ENCODE peak calls at places on chromosomes 6 and 20, in seven cellular contexts. D is GM23248, N is K562, A is GM23338, J is A673, U is mammary epithelial cell, K is PC-9. E is an unnamed sample.

GRCh38 chr6:84350397-84350796 is 123.0 kb upstream of the CEP162 start:
- DNase-seq in D (peak), N (no peak), A (no peak), J (no peak), U (no peak), K (no peak), E (no peak)

GRCh38 chr6:151497935-151498726 is 4.3 kb downstream of the CCDC170 start:
- DNase-seq in D (peak), N (no peak), A (peak), J (no peak), U (peak), K (no peak), E (no peak)

GRCh38 chr20:11373391-11373790 is 544.3 kb upstream of the BTBD3 start:
- DNase-seq in D (no peak), N (no peak), A (no peak), J (no peak), U (no peak), K (no peak), E (no peak)

GRCh38 chr20:46175127-46175494 is 57.0 kb downstream of the CD40 start:
- DNase-seq in D (no peak), N (no peak), A (no peak), J (no peak), U (no peak), K (no peak), E (no peak)

GRCh38 chr6:133889557-133890301 is 816 bp downstream of the TCF21 start:
- DNase-seq in D (peak), N (no peak), A (peak), J (no peak), U (no peak), K (no peak), E (no peak)

GRCh38 chr6:158039571-158040050 is 57.9 kb downstream of the SYNJ2 start:
- DNase-seq in D (no peak), N (no peak), A (no peak), J (no peak), U (no peak), K (peak), E (no peak)

GRCh38 chr6:77425676-77426075 is 37.6 kb downstream of the HTR1B start:
- DNase-seq in D (peak), N (no peak), A (no peak), J (no peak), U (no peak), K (no peak), E (no peak)

GRCh38 chr6:44305200-44305725 is 7.9 kb downstream of the AARS2 start:
- DNase-seq in D (no peak), N (no peak), A (no peak), J (no peak), U (no peak), K (no peak), E (no peak)

GRCh38 chr20:62136283-62137091 is 6.7 kb downstream of the PSMA7 start:
- DNase-seq in D (peak), N (no peak), A (peak), J (peak), U (peak), K (peak), E (peak)

GRCh38 chr6:24549674-24550418 is 55.1 kb downstream of the ALDH5A1 start:
- DNase-seq in D (no peak), N (no peak), A (no peak), J (no peak), U (no peak), K (peak), E (no peak)

GRCh38 chr6:33990061-33990541 is 155.8 kb downstream of the GRM4 start:
- DNase-seq in D (no peak), N (no peak), A (no peak), J (no peak), U (no peak), K (no peak), E (no peak)

GRCh38 chr6:39152247-39152646 is 37.3 kb upstream of the SAYSD1 start:
- DNase-seq in D (no peak), N (no peak), A (no peak), J (no peak), U (no peak), K (no peak), E (no peak)

GRCh38 chr6:2765896-2766766 is 938 bp downstream of the WRNIP1 start:
- DNase-seq in D (peak), N (peak), A (peak), J (peak), U (peak), K (no peak), E (no peak)

GRCh38 chr20:3313681-3314080 is 74.7 kb upstream of the SLC4A11 start:
- DNase-seq in D (peak), N (no peak), A (no peak), J (no peak), U (no peak), K (no peak), E (no peak)

GRCh38 chr6:134031696-134032255 is 20.6 kb downstream of the SLC2A12 start:
- DNase-seq in D (peak), N (no peak), A (no peak), J (no peak), U (peak), K (no peak), E (no peak)

DNA sequence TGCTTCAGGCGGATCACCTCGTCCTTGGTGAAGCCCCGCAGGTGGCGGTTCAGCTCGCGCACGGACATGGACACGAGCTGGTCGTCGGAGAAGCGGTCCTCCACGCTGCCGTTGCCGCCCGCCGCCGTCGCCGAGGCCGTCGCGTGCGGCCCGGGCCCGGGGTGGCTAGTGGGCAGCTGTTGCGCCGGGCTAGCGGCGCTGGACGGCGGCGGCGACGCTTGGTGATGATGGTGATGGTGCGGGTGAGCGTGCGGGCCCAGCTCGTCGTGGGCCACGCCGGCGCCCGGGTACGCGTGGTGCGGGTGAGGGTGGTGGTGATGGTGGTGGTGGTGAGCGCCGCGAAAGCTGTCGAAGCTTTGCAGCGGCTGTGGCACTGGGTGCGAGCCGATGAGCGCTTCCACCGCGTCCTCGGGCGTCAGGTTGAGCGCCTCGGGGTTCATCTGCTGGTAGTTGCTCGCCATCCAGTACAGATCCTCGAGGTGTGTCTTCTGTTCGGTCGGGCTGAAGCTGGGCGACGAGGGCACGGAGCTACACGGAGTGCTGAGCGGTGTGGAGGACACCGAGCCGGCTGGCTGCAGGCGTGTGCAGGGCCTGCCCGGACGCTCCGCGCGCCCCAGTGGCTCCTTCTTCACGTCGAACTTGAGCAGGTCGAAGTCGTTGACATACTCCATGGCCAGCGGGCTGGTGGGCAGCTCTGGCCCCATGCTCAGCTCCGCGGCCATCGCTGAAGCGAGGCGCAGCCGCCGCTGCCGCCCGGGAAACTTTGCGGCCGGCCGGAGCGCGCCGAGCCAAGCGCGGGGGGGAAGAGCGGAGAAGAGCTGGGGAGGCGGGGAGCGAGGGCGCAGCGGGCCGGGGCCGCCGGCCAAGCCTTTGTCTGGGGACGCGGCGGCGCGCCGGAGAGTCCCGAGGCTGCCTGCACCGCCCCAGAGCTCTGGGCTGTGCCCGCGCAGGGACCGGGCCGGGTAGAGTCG is 622 bp downstream of the MAFB start:
- DNase-seq in D (peak), N (no peak), A (no peak), J (peak), U (no peak), K (no peak), E (no peak)
- TF ChIP-seq EZH2 in D (no peak), N (no peak), A (peak), J (no peak), U (no peak), K (no peak), E (no peak)

GRCh38 chr20:20227013-20227571 is 140.8 kb upstream of the INSM1 start:
- DNase-seq in D (peak), N (no peak), A (no peak), J (no peak), U (no peak), K (no peak), E (no peak)

GRCh38 chr20:20226554-20226953 is 141.3 kb upstream of the INSM1 start:
- DNase-seq in D (no peak), N (no peak), A (no peak), J (no peak), U (no peak), K (no peak), E (no peak)

GRCh38 chr20:20230741-20231140 is 137.2 kb upstream of the INSM1 start:
- DNase-seq in D (no peak), N (no peak), A (no peak), J (no peak), U (no peak), K (no peak), E (no peak)

GRCh38 chr20:20229595-20229994 is 138.3 kb upstream of the INSM1 start:
- DNase-seq in D (peak), N (no peak), A (no peak), J (no peak), U (peak), K (no peak), E (no peak)

DNA sequence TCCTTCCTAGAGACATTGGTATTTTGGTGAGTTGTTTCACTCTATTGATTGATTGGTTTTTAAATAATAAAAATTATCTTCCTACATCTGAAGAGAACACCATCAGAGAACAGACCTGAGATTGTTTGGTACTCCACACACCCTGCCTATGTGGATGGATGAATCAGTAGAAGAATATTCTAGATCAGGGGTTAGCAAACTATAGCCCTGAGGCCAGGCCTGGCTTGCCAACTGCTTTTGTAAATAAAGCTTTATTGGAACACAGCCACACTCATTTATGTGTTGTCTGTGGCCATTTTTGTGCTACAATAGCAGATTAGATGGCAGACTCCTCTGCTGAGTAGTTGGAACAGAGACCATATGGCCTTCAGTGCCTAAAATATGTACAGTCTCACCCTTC is 139.6 kb upstream of the INSM1 start:
- DNase-seq in D (no peak), N (no peak), A (no peak), J (no peak), U (peak), K (no peak), E (no peak)
- TF ChIP-seq EZH2 in D (no peak), N (no peak), A (no peak), J (no peak), U (no peak), K (no peak), E (no peak)

GRCh38 chr20:24166127-24166389 is 177.5 kb upstream of the GGTLC1 start:
- DNase-seq in D (no peak), N (no peak), A (peak), J (no peak), U (no peak), K (no peak), E (no peak)

GRCh38 chr20:24164360-24164759 is 175.8 kb upstream of the GGTLC1 start:
- DNase-seq in D (peak), N (peak), A (peak), J (peak), U (peak), K (no peak), E (no peak)

GRCh38 chr20:24166412-24166811 is 177.8 kb upstream of the GGTLC1 start:
- DNase-seq in D (no peak), N (no peak), A (no peak), J (no peak), U (no peak), K (no peak), E (no peak)

GRCh38 chr20:24163501-24163900 is 174.9 kb upstream of the GGTLC1 start:
- DNase-seq in D (peak), N (no peak), A (no peak), J (no peak), U (peak), K (no peak), E (no peak)

DNA sequence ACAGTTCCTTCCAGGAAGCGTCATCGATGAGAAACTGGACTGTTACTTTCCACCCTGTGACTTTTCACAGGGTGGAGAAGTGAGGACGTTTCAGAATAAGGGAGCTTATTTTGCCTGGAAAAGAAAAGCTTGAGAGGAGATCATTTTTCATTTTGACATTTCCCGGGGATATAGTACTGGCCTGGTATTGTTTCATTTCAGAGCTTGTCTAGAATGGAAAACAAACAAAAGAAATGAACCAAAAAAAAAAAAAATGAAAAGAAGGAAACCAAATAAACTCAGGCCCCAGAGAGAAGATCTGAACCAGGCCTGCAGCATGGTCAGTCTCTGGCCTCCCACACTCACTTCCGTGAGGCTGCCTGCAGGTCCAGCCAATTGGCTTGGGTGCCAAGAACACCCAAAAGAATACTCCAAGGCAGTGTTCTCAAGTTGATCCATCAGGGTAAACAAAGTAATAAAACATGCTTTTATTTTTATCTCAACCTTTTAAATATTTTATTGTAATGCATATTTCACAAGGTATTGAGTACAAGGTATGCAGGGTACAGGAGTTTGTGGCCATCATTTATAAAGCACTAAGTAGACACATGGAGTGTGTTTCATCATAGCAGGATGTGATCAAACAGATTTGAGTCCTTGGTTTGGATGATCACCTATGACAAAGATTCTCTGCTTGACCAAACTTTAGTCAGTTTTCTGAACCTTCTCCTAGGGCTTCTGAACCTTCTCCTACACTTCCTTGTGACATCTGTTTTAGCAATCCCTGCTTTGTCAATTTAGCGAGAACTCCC is 177.0 kb upstream of the GGTLC1 start:
- DNase-seq in D (no peak), N (no peak), A (no peak), J (no peak), U (no peak), K (peak), E (no peak)
- TF ChIP-seq EZH2 in D (no peak), N (no peak), A (no peak), J (no peak), U (no peak), K (no peak), E (no peak)

DNA sequence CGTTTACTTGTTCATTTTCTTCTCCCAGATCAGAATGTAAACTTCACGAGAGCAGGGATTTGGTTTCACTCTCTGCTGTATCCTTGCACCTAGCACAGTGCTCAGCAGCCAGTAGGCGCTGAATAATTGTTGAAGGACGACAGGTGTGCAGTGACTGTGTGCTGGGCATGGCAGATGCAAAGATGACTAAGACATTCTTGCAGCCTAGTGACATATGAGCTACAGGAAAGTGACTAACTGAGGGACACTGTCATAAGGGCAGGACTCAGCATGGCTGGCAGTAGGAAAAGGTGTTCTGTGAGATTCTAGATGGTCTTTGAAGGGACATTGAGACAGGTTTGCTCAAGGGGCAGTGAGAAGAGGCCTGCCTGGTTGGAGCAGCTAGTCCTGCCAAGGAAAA is 4.0 kb upstream of the B4GALT5 start:
- DNase-seq in D (no peak), N (no peak), A (no peak), J (no peak), U (no peak), K (peak), E (peak)
- TF ChIP-seq EZH2 in D (no peak), N (no peak), A (no peak), J (no peak), U (no peak), K (no peak), E (no peak)

DNA sequence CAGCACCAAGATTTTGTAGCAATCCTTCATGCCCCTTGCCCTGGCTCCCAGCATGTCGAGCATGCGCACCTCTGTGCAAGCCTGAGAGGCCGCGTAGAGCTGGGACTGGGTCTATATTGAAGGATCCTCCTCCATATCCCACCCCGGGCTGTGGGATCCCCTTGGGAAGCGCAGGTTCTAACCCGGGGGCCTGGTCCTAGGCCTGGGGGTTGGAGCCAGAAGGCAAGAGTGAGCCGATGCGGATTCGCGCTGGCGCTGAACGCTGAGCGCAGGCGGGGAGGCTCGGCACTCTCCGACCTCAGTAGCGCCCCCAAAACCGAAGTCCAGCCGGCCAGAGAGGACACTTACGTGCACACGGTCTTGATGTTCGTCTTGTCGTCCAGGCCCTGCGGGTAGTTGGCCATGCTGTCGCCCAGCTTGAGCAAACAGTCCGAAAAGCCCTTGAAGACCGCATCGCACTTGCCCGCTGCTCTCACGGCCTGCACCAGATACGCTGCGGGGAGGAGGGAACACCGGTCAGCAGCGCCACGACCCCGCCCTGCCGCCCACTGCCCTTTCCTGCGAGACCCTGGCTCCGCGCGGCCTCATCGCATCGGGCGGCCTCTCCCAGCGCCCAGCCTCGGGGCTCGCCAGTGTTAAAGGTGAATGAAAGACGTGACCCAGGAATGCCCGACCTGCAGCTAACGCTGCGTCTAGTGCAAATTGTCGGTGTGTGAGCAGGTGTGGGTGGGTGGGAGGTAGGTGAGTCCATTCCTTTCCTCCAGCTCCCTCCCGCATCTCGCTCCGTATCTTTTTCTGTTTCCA is 4.5 kb downstream of the NRN1 start:
- DNase-seq in D (peak), N (no peak), A (peak), J (no peak), U (no peak), K (no peak), E (no peak)
- TF ChIP-seq EZH2 in D (no peak), N (no peak), A (peak), J (no peak), U (no peak), K (no peak), E (no peak)

E was measured in HCT116.